ENCODE peak calls at places on chromosomes 13 and 19, in ten cellular contexts. H is lower leg skin, N is esophagus muscularis mucosa, T is colonic mucosa, A is RWPE1, S is Calu3, Z is IMR-90, B is psoas muscle, Y is transverse colon, V is heart left ventricle. X is an unnamed sample.

GRCh38 chr19:9018163-9018875 is 8.1 kb upstream of the MUC16 start:
- DNase-seq in H (no peak), N (no peak), T (no peak), A (peak), S (peak), Z (no peak), B (no peak), Y (no peak), V (no peak), X (no peak)

GRCh38 chr19:10911579-10912363 is 16.7 kb downstream of the YIPF2 start:
- DNase-seq in H (no peak), N (no peak), T (no peak), A (no peak), S (no peak), Z (no peak), B (no peak), Y (no peak), V (no peak), X (no peak)

GRCh38 chr19:32343550-32344262 is 1.7 kb upstream of the ZNF507 start:
- DNase-seq in H (peak), N (no peak), T (no peak), A (no peak), S (no peak), Z (no peak), B (no peak), Y (no peak), V (no peak), X (no peak)

GRCh38 chr13:59205501-59205900 is 958.2 kb downstream of the DIAPH3 start:
- DNase-seq in H (no peak), N (no peak), T (no peak), A (no peak), S (no peak), Z (no peak), B (no peak), Y (no peak), V (no peak), X (no peak)

GRCh38 chr19:5667751-5668271 is 12.5 kb downstream of the MICOS13 start:
- DNase-seq in H (no peak), N (no peak), T (no peak), A (no peak), S (no peak), Z (no peak), B (no peak), Y (no peak), V (no peak), X (no peak)

GRCh38 chr13:88188986-88189385 is 517.8 kb downstream of the SLITRK5 start:
- DNase-seq in H (no peak), N (no peak), T (no peak), A (no peak), S (no peak), Z (no peak), B (no peak), Y (no peak), V (no peak), X (no peak)

GRCh38 chr13:111939285-111940278 is 127.4 kb upstream of the SOX1 start:
- DNase-seq in H (peak), N (no peak), T (no peak), A (no peak), S (no peak), Z (no peak), B (no peak), Y (no peak), V (no peak), X (no peak)

GRCh38 chr13:95749545-95749944 is 72.6 kb downstream of the DNAJC3 start:
- DNase-seq in H (no peak), N (no peak), T (no peak), A (no peak), S (no peak), Z (no peak), B (no peak), Y (no peak), V (no peak), X (no peak)

GRCh38 chr13:20873348-20873747 is 29.2 kb downstream of the XPO4 start:
- DNase-seq in H (no peak), N (no peak), T (no peak), A (peak), S (no peak), Z (peak), B (no peak), Y (no peak), V (no peak), X (no peak)

GRCh38 chr19:18165794-18166544 is 7.6 kb upstream of the IFI30 start:
- DNase-seq in H (no peak), N (no peak), T (no peak), A (no peak), S (no peak), Z (no peak), B (no peak), Y (no peak), V (no peak), X (no peak)

GRCh38 chr13:31485651-31486051 is 253.7 kb upstream of the RXFP2 start:
- DNase-seq in H (no peak), N (no peak), T (no peak), A (no peak), S (no peak), Z (no peak), B (no peak), Y (no peak), V (no peak), X (no peak)

GRCh38 chr19:45667620-45668341 is at the start of gene GIPR:
- DNase-seq in H (peak), N (no peak), T (peak), A (peak), S (peak), Z (peak), B (peak), Y (peak), V (peak), X (no peak)

GRCh38 chr19:3080281-3080680 is 13.9 kb upstream of the GNA11 start:
- DNase-seq in H (no peak), N (no peak), T (peak), A (no peak), S (no peak), Z (peak), B (no peak), Y (peak), V (peak), X (no peak)

GRCh38 chr13:28049215-28049614 is 51.2 kb downstream of the FLT3 start:
- DNase-seq in H (no peak), N (no peak), T (no peak), A (no peak), S (no peak), Z (no peak), B (no peak), Y (no peak), V (no peak), X (no peak)

GRCh38 chr19:13398780-13399726 is 107.2 kb downstream of the CACNA1A start:
- DNase-seq in H (no peak), N (no peak), T (no peak), A (peak), S (no peak), Z (peak), B (no peak), Y (no peak), V (peak), X (no peak)

GRCh38 chr13:54628383-54628782 is 1599.8 kb downstream of the OLFM4 start:
- DNase-seq in H (no peak), N (no peak), T (no peak), A (no peak), S (no peak), Z (no peak), B (no peak), Y (no peak), V (no peak), X (no peak)

GRCh38 chr13:34044660-34045080 is 226.7 kb downstream of the RFC3 start:
- DNase-seq in H (no peak), N (no peak), T (no peak), A (peak), S (peak), Z (peak), B (no peak), Y (no peak), V (no peak), X (no peak)

GRCh38 chr13:105464249-105464648 is 1071.2 kb downstream of the EFNB2 start:
- DNase-seq in H (no peak), N (no peak), T (no peak), A (no peak), S (no peak), Z (peak), B (no peak), Y (no peak), V (no peak), X (no peak)

GRCh38 chr13:112670118-112670517 is 19.7 kb upstream of the ATP11A start:
- DNase-seq in H (peak), N (no peak), T (no peak), A (no peak), S (peak), Z (no peak), B (no peak), Y (no peak), V (no peak), X (no peak)

GRCh38 chr13:110354715-110355473 is 47.8 kb downstream of the COL4A2 start:
- DNase-seq in H (peak), N (no peak), T (no peak), A (no peak), S (no peak), Z (no peak), B (no peak), Y (no peak), V (no peak), X (no peak)

GRCh38 chr19:34337747-34338146 is 27.2 kb upstream of the GPI start:
- DNase-seq in H (no peak), N (no peak), T (no peak), A (no peak), S (no peak), Z (no peak), B (no peak), Y (no peak), V (no peak), X (no peak)

GRCh38 chr19:806815-807421 is 9.7 kb downstream of the PTBP1 start:
- DNase-seq in H (no peak), N (no peak), T (no peak), A (no peak), S (no peak), Z (no peak), B (no peak), Y (no peak), V (peak), X (no peak)

GRCh38 chr19:56993851-56994250 is 125.9 kb upstream of the USP29 start:
- DNase-seq in H (no peak), N (no peak), T (no peak), A (no peak), S (no peak), Z (no peak), B (no peak), Y (no peak), V (no peak), X (no peak)

GRCh38 chr13:42747399-42747873 is 33.9 kb upstream of the FAM216B start:
- DNase-seq in H (no peak), N (no peak), T (no peak), A (peak), S (peak), Z (peak), B (no peak), Y (no peak), V (no peak), X (no peak)

GRCh38 chr19:1523412-1524205 is at the start of gene PLK5:
- DNase-seq in H (no peak), N (no peak), T (no peak), A (no peak), S (no peak), Z (no peak), B (no peak), Y (no peak), V (no peak), X (no peak)

GRCh38 chr13:111512707-111513106 is 192.3 kb downstream of the TEX29 start:
- DNase-seq in H (peak), N (no peak), T (no peak), A (no peak), S (no peak), Z (no peak), B (no peak), Y (no peak), V (no peak), X (no peak)

GRCh38 chr19:45408830-45409593 is 2.6 kb downstream of the POLR1G start:
- DNase-seq in H (no peak), N (no peak), T (no peak), A (no peak), S (no peak), Z (no peak), B (no peak), Y (no peak), V (no peak), X (no peak)

GRCh38 chr13:19185865-19186645 is 4.4 kb upstream of the TUBA3C start:
- DNase-seq in H (peak), N (peak), T (no peak), A (no peak), S (no peak), Z (no peak), B (no peak), Y (no peak), V (no peak), X (no peak)

GRCh38 chr13:106534844-106535551 is 464 bp downstream of the EFNB2 start:
- DNase-seq in H (peak), N (no peak), T (no peak), A (no peak), S (no peak), Z (peak), B (peak), Y (no peak), V (no peak), X (peak)

GRCh38 chr13:30142502-30143211 is 164.7 kb downstream of the KATNAL1 start:
- DNase-seq in H (no peak), N (no peak), T (no peak), A (peak), S (peak), Z (peak), B (peak), Y (peak), V (no peak), X (no peak)

GRCh38 chr19:6020166-6020967 is 42.4 kb upstream of the RANBP3 start:
- DNase-seq in H (no peak), N (no peak), T (no peak), A (no peak), S (no peak), Z (no peak), B (no peak), Y (no peak), V (no peak), X (no peak)

GRCh38 chr19:35768082-35768421 is 7.3 kb upstream of the ARHGAP33 start:
- DNase-seq in H (no peak), N (no peak), T (no peak), A (no peak), S (no peak), Z (no peak), B (no peak), Y (no peak), V (no peak), X (no peak)

DNA sequence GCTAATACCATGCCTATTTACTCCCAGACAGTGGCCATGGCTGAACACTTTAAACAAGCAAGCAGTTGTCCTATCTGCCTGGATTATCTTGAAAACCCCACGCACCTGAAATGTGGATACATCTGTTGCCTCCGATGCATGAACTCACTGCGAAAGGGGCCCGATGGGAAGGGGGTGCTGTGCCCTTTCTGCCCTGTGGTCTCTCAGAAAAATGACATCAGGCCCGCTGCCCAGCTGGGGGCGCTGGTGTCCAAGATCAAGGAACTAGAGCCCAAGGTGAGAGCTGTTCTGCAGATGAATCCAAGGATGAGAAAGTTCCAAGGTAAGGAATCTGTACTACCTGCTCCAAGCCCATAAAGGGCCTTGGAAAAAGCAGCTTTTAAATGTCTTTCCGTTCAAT is 8.6 kb downstream of the RFPL4AL1 start:
- DNase-seq in H (no peak), N (no peak), T (no peak), A (no peak), S (peak), Z (no peak), B (no peak), Y (peak), V (no peak), X (no peak)
- TF ChIP-seq CTCF in H (no peak), N (no peak), T (no peak), A (no peak), S (no peak), Z (no peak), B (no peak), Y (no peak), V (no peak), X (no peak)

GRCh38 chr19:58153386-58153785 is 2.8 kb upstream of the ZNF329 start:
- DNase-seq in H (no peak), N (no peak), T (no peak), A (no peak), S (no peak), Z (no peak), B (no peak), Y (no peak), V (no peak), X (no peak)

GRCh38 chr19:58154287-58154678 is 3.7 kb upstream of the ZNF329 start:
- DNase-seq in H (no peak), N (no peak), T (peak), A (peak), S (peak), Z (peak), B (peak), Y (peak), V (peak), X (peak)

GRCh38 chr19:58154679-58155648 is 4.4 kb upstream of the ZNF329 start:
- DNase-seq in H (peak), N (peak), T (peak), A (peak), S (peak), Z (peak), B (peak), Y (peak), V (peak), X (peak)

GRCh38 chr19:58157045-58157728 is 6.6 kb upstream of the ZNF329 start:
- DNase-seq in H (peak), N (no peak), T (no peak), A (no peak), S (no peak), Z (no peak), B (no peak), Y (no peak), V (no peak), X (no peak)
- TF ChIP-seq CTCF in H (no peak), N (no peak), T (no peak), A (no peak), S (no peak), Z (no peak), B (no peak), Y (no peak), V (no peak), X (no peak)

GRCh38 chr19:47644743-47645499 is 36.0 kb downstream of the BICRA start:
- DNase-seq in H (no peak), N (no peak), T (no peak), A (no peak), S (no peak), Z (no peak), B (no peak), Y (no peak), V (no peak), X (no peak)

GRCh38 chr19:47643281-47643680 is 34.3 kb downstream of the BICRA start:
- DNase-seq in H (no peak), N (no peak), T (no peak), A (no peak), S (no peak), Z (no peak), B (no peak), Y (no peak), V (no peak), X (no peak)

GRCh38 chr19:47649588-47649987 is 40.7 kb downstream of the BICRA start:
- DNase-seq in H (no peak), N (no peak), T (no peak), A (no peak), S (no peak), Z (no peak), B (no peak), Y (no peak), V (no peak), X (no peak)

GRCh38 chr19:47644199-47644598 is 35.3 kb downstream of the BICRA start:
- DNase-seq in H (no peak), N (no peak), T (no peak), A (no peak), S (no peak), Z (no peak), B (no peak), Y (no peak), V (no peak), X (no peak)

GRCh38 chr19:47646924-47647323 is 38.0 kb downstream of the BICRA start:
- DNase-seq in H (no peak), N (no peak), T (no peak), A (no peak), S (no peak), Z (no peak), B (no peak), Y (no peak), V (no peak), X (no peak)
- TF ChIP-seq CTCF in H (no peak), N (no peak), T (no peak), A (no peak), S (no peak), Z (no peak), B (no peak), Y (no peak), V (no peak), X (no peak)

GRCh38 chr13:43894438-43894837 is 14.7 kb downstream of the LACC1 start:
- DNase-seq in H (no peak), N (no peak), T (no peak), A (no peak), S (no peak), Z (no peak), B (no peak), Y (no peak), V (no peak), X (no peak)
- TF ChIP-seq CTCF in H (no peak), N (no peak), T (no peak), A (no peak), S (no peak), Z (peak), B (no peak), Y (no peak), V (no peak), X (peak)